ENCODE peak calls at places on chromosomes 2 and 18, in five cellular contexts. R is HepG2, A is K562, Z is SK-N-SH, L is GM12878. K is an unnamed sample.

GRCh38 chr18:80159713-80160636 is 50.9 kb downstream of the ADNP2 start:
- DNase-seq in R (no peak), A (no peak), L (no peak), Z (no peak), K (no peak)

GRCh38 chr18:55088561-55088960 is 129.3 kb upstream of the CCDC68 start:
- DNase-seq in A (no peak), Z (no peak), R (no peak), L (no peak), K (no peak)

GRCh38 chr2:170123593-170123992 is 54.4 kb upstream of the MYO3B start:
- DNase-seq in R (peak), Z (no peak), L (no peak), A (no peak), K (peak)

GRCh38 chr2:69017080-69017479 is 4.1 kb downstream of the ANTXR1 start:
- DNase-seq in L (no peak), A (no peak), R (no peak), Z (no peak), K (no peak)

GRCh38 chr2:98926601-98927000 is 9.4 kb downstream of the CRACDL start:
- DNase-seq in R (no peak), A (no peak), Z (no peak), L (no peak), K (no peak)

GRCh38 chr18:48975817-48976649 is 25.3 kb upstream of the SMAD7 start:
- DNase-seq in A (peak), R (no peak), L (no peak), Z (peak), K (no peak)

GRCh38 chr18:48228301-48228715 is 180.9 kb downstream of the ZBTB7C start:
- DNase-seq in R (no peak), Z (peak), L (no peak), A (no peak), K (no peak)

GRCh38 chr2:177296047-177296446 is 31.5 kb upstream of the NFE2L2 start:
- DNase-seq in A (no peak), L (no peak), R (peak), Z (peak), K (peak)

GRCh38 chr2:149357058-149357457 is 26.7 kb downstream of the LYPD6 start:
- DNase-seq in R (no peak), A (no peak), L (no peak), Z (no peak), K (no peak)

GRCh38 chr2:209523778-209524362 is 100.0 kb downstream of the MAP2 start:
- DNase-seq in R (no peak), A (no peak), L (no peak), Z (no peak), K (no peak)

GRCh38 chr18:62963522-62963921 is 248.2 kb downstream of the PHLPP1 start:
- DNase-seq in R (no peak), A (no peak), Z (no peak), L (no peak), K (no peak)

GRCh38 chr2:166419616-166419934 is 43.8 kb upstream of the SCN9A start:
- DNase-seq in Z (no peak), A (no peak), R (peak), L (no peak), K (peak)

GRCh38 chr2:15599994-15600393 is 8.3 kb downstream of the DDX1 start:
- DNase-seq in R (no peak), Z (no peak), L (no peak), A (no peak), K (no peak)

GRCh38 chr2:150350500-150350899 is 137.0 kb downstream of the RND3 start:
- DNase-seq in R (no peak), A (no peak), Z (no peak), L (no peak), K (no peak)

GRCh38 chr18:31419457-31419932 is 28.0 kb upstream of the DSG3 start:
- DNase-seq in A (no peak), L (no peak), R (no peak), Z (no peak), K (peak)

GRCh38 chr2:144453039-144453336 is 66.9 kb downstream of the ZEB2 start:
- DNase-seq in A (no peak), Z (no peak), R (no peak), L (no peak), K (no peak)

GRCh38 chr2:102278720-102279390 is 32.5 kb upstream of the IL1RL1 start:
- DNase-seq in Z (no peak), R (no peak), L (no peak), A (no peak), K (no peak)

GRCh38 chr2:233801357-233802131 is 23.4 kb downstream of the MROH2A start:
- DNase-seq in Z (no peak), L (no peak), A (no peak), R (no peak), K (no peak)

GRCh38 chr2:166665991-166666940 is 172.2 kb upstream of the SCN7A start:
- DNase-seq in R (no peak), A (no peak), L (no peak), Z (no peak), K (no peak)

GRCh38 chr18:9711361-9712129 is 3.4 kb downstream of the RAB31 start:
- DNase-seq in A (no peak), L (peak), Z (no peak), R (no peak), K (no peak)

GRCh38 chr2:109373791-109374547 is 239.8 kb downstream of the SEPTIN10 start:
- DNase-seq in Z (peak), A (no peak), L (no peak), R (no peak), K (no peak)

GRCh38 chr2:33212151-33212550 is 264.3 kb upstream of the RASGRP3 start:
- DNase-seq in L (no peak), R (peak), Z (no peak), A (no peak), K (no peak)

GRCh38 chr18:78296152-78296551 is 683.5 kb upstream of the SALL3 start:
- DNase-seq in A (no peak), R (no peak), Z (no peak), L (no peak), K (no peak)

GRCh38 chr18:76490701-76491171 is 4.3 kb downstream of the ZNF516 start:
- DNase-seq in A (no peak), R (no peak), L (no peak), Z (peak), K (no peak)

GRCh38 chr2:128686498-128686861 is 367.8 kb upstream of the HS6ST1 start:
- DNase-seq in A (no peak), R (no peak), Z (no peak), L (no peak), K (no peak)

GRCh38 chr18:22412502-22412901 is 5.2 kb downstream of the CTAGE1 start:
- DNase-seq in R (no peak), L (no peak), Z (no peak), A (no peak), K (no peak)

GRCh38 chr18:26461405-26461804 is 86.9 kb downstream of the KCTD1 start:
- DNase-seq in L (no peak), R (no peak), Z (no peak), A (no peak), K (no peak)

GRCh38 chr2:38723173-38723572 is 28.0 kb downstream of the SRSF7 start:
- DNase-seq in Z (no peak), R (no peak), L (no peak), A (no peak), K (no peak)

GRCh38 chr18:26614374-26614773 is 66.0 kb upstream of the KCTD1 start:
- DNase-seq in R (no peak), Z (no peak), L (no peak), A (no peak), K (no peak)

GRCh38 chr2:145029885-145030284 is 510.0 kb upstream of the ZEB2 start:
- DNase-seq in L (no peak), A (no peak), Z (no peak), R (no peak), K (no peak)

GRCh38 chr2:216583157-216583556 is 50.1 kb upstream of the IGFBP2 start:
- DNase-seq in A (no peak), Z (no peak), L (no peak), R (no peak), K (no peak)

DNA sequence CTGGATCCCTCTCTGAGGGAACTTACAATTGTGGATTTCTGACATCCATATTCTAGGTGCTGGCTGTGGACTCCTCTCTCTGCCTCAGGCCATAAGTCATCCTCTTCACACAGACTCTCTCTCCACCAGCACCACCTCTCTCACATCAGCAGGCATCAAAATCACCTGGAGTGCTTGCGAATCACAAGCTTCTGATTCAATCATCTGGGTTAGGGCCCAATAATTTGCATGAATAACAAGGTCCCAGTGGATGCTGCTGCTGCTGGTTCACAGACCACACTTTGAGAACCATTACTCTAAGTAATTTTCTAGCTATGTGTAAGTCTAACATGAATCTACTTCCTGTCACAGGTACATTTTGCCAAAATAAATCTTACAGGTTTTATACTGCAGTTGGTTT is 214.9 kb downstream of the DSEL start:
- DNase-seq in L (no peak), Z (no peak), R (no peak), A (no peak), K (no peak)
- H3K9ac ChIP-seq in L (no peak), Z (peak), R (no peak), A (no peak), K (no peak)

DNA sequence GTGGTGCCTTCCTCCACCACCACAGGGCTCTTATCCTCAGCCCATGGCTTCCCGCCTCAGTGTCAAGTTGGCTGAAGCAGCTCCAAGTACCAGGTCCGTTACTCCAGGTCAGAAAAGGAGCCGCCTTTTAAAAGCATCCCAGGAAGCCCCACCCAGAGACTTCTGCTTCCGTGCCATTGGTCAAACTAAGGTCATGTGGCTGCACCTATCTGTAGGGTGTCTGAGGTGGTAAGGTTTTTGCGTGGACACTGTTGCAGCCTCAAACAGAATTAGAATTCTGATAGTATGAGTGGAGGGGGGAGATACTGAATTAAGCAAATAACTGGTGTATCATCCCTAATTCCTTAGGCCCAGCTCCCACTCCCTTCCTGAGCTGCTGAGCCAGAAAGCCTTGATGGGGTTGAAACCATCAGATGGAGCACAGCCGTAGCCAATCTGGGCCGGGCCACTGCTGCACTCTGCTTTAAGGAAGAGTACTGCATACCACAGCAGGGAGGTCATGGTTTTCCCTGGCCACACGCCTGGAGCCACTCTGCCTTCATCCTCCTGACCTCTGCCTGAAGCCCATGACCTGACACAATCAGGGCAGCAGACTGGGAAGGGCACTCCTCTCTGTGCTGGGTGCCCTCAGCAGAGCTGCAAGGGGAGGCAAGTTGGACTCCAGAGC is 8.4 kb downstream of the TMEM247 start:
- DNase-seq in A (peak), R (no peak), L (no peak), Z (no peak), K (no peak)
- TF ChIP-seq ZBTB33 in A (no peak), R (no peak), L (no peak), Z (no peak), K (no peak)

GRCh38 chr2:160051374-160051800 is 11.0 kb downstream of the PLA2R1 start:
- DNase-seq in R (no peak), L (no peak), Z (no peak), A (no peak), K (no peak)
- H3K9ac ChIP-seq in R (no peak), L (no peak), Z (no peak), A (no peak), K (no peak)

GRCh38 chr2:71877636-71878035 is 270.0 kb downstream of the CYP26B1 start:
- DNase-seq in Z (no peak), A (no peak), R (no peak), L (no peak), K (no peak)
- TF ChIP-seq ZBTB33 in Z (no peak), A (no peak), R (no peak), L (no peak), K (no peak)

DNA sequence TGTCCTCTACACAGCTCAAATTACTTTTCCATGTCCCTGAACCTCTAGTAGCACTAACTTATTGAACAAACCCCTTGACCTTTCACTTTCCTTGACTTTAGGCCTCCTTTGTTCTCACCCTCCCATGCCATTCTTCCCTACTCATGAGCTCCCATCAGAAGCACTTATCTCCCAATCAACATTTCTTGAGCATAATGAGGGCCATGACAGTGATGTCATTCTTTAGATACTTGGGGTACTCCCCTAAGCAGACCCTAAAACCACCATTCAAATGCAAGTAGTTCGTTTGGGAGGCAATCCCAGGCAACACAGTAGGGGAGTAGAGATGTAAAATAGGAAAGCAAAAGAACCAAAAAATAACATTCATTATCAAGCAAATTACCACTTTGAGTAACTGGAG is 115.9 kb upstream of the ARHGAP28 start:
- DNase-seq in A (no peak), R (no peak), Z (no peak), L (no peak), K (no peak)
- H3K9ac ChIP-seq in A (no peak), R (no peak), Z (no peak), L (no peak), K (no peak)

GRCh38 chr2:63890678-63891077 is 49.0 kb downstream of the UGP2 start:
- DNase-seq in L (no peak), Z (no peak), R (no peak), A (no peak), K (no peak)

GRCh38 chr2:63888053-63888452 is 46.4 kb downstream of the UGP2 start:
- DNase-seq in Z (no peak), A (no peak), L (no peak), R (no peak), K (no peak)

GRCh38 chr2:63886445-63886844 is 44.7 kb downstream of the UGP2 start:
- DNase-seq in A (no peak), Z (no peak), L (no peak), R (no peak), K (no peak)

GRCh38 chr2:63891488-63892030 is 49.9 kb downstream of the UGP2 start:
- DNase-seq in L (no peak), A (no peak), R (peak), Z (no peak), K (no peak)

GRCh38 chr2:63888490-63889402 is 47.0 kb downstream of the UGP2 start:
- DNase-seq in R (peak), Z (peak), L (peak), A (peak), K (peak)
- TF ChIP-seq ZBTB33 in R (no peak), Z (no peak), L (no peak), A (no peak), K (no peak)

DNA sequence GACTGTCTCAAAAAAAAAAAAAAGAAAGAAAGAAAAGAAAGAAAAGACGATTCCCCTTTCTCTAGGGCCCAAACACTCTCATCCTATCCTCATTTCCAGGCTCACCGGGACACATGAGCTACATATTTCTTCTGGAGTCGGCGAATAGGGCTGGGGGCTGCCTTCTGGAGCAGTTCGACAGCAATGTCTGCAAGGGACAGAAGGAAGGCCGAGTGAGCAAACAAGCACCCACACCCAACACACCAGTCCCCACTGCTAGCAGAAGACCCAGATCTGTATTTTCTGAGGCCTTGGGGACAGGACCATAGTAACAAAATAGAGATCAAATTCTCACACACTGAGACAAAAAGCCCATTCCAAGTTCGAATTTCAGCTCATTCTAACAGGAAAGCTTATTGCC is 1.2 kb downstream of the CNPPD1 start:
- DNase-seq in R (no peak), Z (no peak), L (no peak), A (no peak), K (no peak)
- H3K9ac ChIP-seq in R (peak), Z (no peak), L (peak), A (peak), K (peak)

GRCh38 chr2:88443353-88443938 is 9.0 kb downstream of the FOXI3 start:
- DNase-seq in R (no peak), A (no peak), L (no peak), Z (no peak), K (no peak)
- TF ChIP-seq ZBTB33 in R (no peak), A (no peak), L (no peak), Z (no peak), K (no peak)

GRCh38 chr2:8676191-8676914 is 5.5 kb upstream of the ID2 start:
- DNase-seq in R (no peak), L (no peak), A (no peak), Z (peak), K (no peak)
- H3K9ac ChIP-seq in R (no peak), L (no peak), A (no peak), Z (peak), K (no peak)

K was measured in HCT116.